ENCODE peak calls at places on chromosomes 6 and 20, in ten cellular contexts. H, G, C, B, A, O, Y, R, M and L are unnamed samples.

GRCh38 chr20:45383131-45383530 is 5.0 kb upstream of the TP53TG5 start:
- DNase-seq in O (no peak), M (no peak), Y (no peak), C (no peak), R (no peak), H (no peak), B (no peak), G (peak; percentile 52), A (no peak), L (peak; percentile 30)

GRCh38 chr6:19866900-19867627 is 29.9 kb downstream of the ID4 start:
- DNase-seq in H (no peak), R (no peak), M (peak; percentile 9), B (peak; percentile 33), A (no peak), C (no peak), O (peak; percentile 18), Y (no peak), G (peak; percentile 42), L (peak; percentile 61)

GRCh38 chr6:24273471-24273870 is 84.4 kb downstream of the DCDC2 start:
- DNase-seq in C (no peak), M (no peak), A (no peak), O (no peak), B (no peak), R (no peak), G (peak; percentile 65), H (no peak), Y (no peak), L (no peak)

GRCh38 chr6:21208114-21208795 is 385.3 kb upstream of the SOX4 start:
- DNase-seq in C (no peak), O (peak; percentile 83), G (no peak), Y (no peak), M (no peak), H (no peak), B (no peak), R (no peak), A (no peak), L (no peak)

GRCh38 chr6:35014341-35014740 is 125.3 kb downstream of the ANKS1A start:
- DNase-seq in B (no peak), A (no peak), R (no peak), G (no peak), H (no peak), C (no peak), M (no peak), O (no peak), Y (no peak), L (no peak)

GRCh38 chr6:31740397-31741223 is 805 bp downstream of the MSH5 start:
- DNase-seq in B (peak; percentile 38), G (no peak), R (peak; percentile 89), O (no peak), C (no peak), Y (no peak), M (no peak), A (no peak), H (no peak), L (no peak)

GRCh38 chr6:21393426-21394165 is 200.0 kb upstream of the SOX4 start:
- DNase-seq in R (no peak), Y (no peak), C (no peak), H (no peak), M (no peak), A (no peak), G (no peak), O (no peak), B (no peak), L (no peak)

GRCh38 chr6:35354361-35355135 is 12.2 kb downstream of the PPARD start:
- DNase-seq in Y (no peak), H (no peak), R (no peak), G (no peak), M (no peak), O (no peak), A (no peak), C (peak; percentile 13), B (no peak), L (peak; percentile 51)

GRCh38 chr6:34412054-34412453 is 13.8 kb downstream of the RPS10 start:
- DNase-seq in R (no peak), B (no peak), O (no peak), M (no peak), H (no peak), A (no peak), G (no peak), C (no peak), Y (no peak), L (no peak)

GRCh38 chr20:38985603-38986170 is 23.5 kb downstream of the DHX35 start:
- DNase-seq in Y (no peak), M (no peak), C (no peak), O (peak; percentile 73), R (no peak), B (peak; percentile 89), A (no peak), H (no peak), G (peak; percentile 91), L (peak; percentile 87)

GRCh38 chr6:163354779-163355431 is 59.6 kb upstream of the QKI start:
- DNase-seq in C (no peak), G (peak; percentile 50), M (no peak), B (peak; percentile 75), H (peak; percentile 16), R (no peak), O (no peak), A (peak; percentile 82), Y (peak; percentile 73), L (no peak)

DNA sequence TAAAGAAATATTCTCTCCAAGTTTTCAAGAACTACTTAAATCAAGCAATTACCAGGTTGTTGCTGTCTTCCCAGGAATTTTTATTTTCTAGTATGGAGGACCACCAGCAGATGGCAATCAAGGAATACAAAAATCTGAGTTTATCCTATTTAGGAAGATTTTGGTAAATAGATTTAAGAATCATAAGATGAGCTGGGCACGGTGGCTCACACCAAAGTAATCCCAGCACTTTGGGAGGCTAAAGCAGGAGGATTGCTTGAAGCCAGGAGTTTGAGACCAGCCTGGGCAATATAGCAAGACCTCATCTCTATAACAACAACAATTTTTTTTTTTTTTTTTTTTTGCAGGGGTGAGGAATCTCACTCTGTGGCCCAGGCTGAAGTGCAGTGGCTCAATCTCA is 19.3 kb upstream of the SEC63 start:
- DNase-seq in O (no peak), C (no peak), A (no peak), R (no peak), H (no peak), B (peak; percentile 62), Y (no peak), M (no peak), G (peak; percentile 51), L (peak; percentile 44)
- TF ChIP-seq CTCF in O (peak; percentile 57), C (no peak), A (peak; percentile 12), R (no peak), H (no peak), B (peak; percentile 30), Y (peak; percentile 46), M (peak; percentile 40), G (peak; percentile 48), L (peak; percentile 77)

GRCh38 chr6:101226677-101227135 is 166.8 kb upstream of the GRIK2 start:
- DNase-seq in H (no peak), G (peak; percentile 45), A (no peak), B (peak; percentile 36), M (no peak), O (peak; percentile 20), Y (no peak), C (no peak), R (peak; percentile 50), L (peak; percentile 64)
- TF ChIP-seq CTCF in H (no peak), G (peak; percentile 21), A (no peak), B (peak; percentile 52), M (peak; percentile 8), O (peak; percentile 54), Y (no peak), C (no peak), R (no peak), L (peak; percentile 76)

GRCh38 chr6:109527989-109528388 is 45.0 kb upstream of the ZBTB24 start:
- DNase-seq in G (peak; percentile 36), C (no peak), R (no peak), M (no peak), Y (no peak), A (no peak), O (peak; percentile 20), B (peak; percentile 17), H (no peak), L (no peak)

GRCh38 chr6:109531446-109531845 is 48.4 kb upstream of the ZBTB24 start:
- DNase-seq in O (no peak), G (no peak), Y (no peak), R (no peak), C (no peak), A (no peak), M (no peak), B (no peak), H (no peak), L (no peak)

GRCh38 chr6:109523478-109523877 is 40.5 kb upstream of the ZBTB24 start:
- DNase-seq in R (no peak), G (peak; percentile 84), H (no peak), C (no peak), Y (no peak), B (peak; percentile 90), M (no peak), O (no peak), A (no peak), L (peak; percentile 36)

GRCh38 chr6:109524129-109524528 is 41.1 kb upstream of the ZBTB24 start:
- DNase-seq in H (no peak), M (no peak), Y (no peak), C (no peak), G (no peak), B (no peak), O (no peak), R (no peak), A (no peak), L (no peak)

GRCh38 chr6:109526905-109527628 is 44.0 kb upstream of the ZBTB24 start:
- DNase-seq in R (no peak), O (peak; percentile 65), A (no peak), B (peak; percentile 84), C (no peak), H (peak; percentile 27), G (peak; percentile 77), Y (no peak), M (peak; percentile 60), L (peak; percentile 55)
- TF ChIP-seq CTCF in R (peak; percentile 63), O (peak; percentile 86), A (peak; percentile 44), B (peak; percentile 55), C (no peak), H (no peak), G (peak; percentile 71), Y (peak; percentile 65), M (peak; percentile 44), L (peak; percentile 83)

DNA sequence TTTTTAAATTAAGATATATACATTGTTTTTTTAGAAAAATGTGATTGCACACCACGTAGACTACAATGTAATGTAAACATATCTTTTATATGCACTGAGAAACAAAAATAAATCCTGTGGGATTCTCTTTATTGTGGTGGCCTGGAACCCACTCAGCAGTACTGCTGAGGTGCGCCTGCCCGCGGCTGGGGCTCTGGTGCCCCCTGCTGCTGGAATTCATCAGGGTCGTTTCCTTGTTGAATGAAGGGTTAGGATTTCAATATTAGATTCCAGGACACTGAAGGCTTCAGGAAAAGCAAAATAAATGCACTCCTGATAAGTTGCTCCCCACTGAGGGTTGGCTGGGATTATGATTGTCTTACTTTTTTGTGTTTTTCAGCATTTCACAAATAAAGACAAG is 175.8 kb upstream of the GGTLC1 start:
- DNase-seq in A (no peak), R (no peak), B (peak; percentile 20), C (no peak), G (no peak), O (peak; percentile 21), Y (no peak), M (no peak), H (no peak), L (no peak)
- TF ChIP-seq CTCF in A (no peak), R (no peak), B (peak; percentile 45), C (no peak), G (peak; percentile 14), O (peak; percentile 75), Y (peak; percentile 51), M (no peak), H (no peak), L (peak; percentile 65)